ENCODE peak calls at places on chromosomes 7 and 10, in nine cellular contexts. C is HCT116, K is left ventricle myocardium inferior, J is upper lobe of right lung, G is testis, D is A549, Y is PC-3, W is lower lobe of right lung, N is natural killer cell. A is an unnamed sample.

GRCh38 chr7:79781716-79782115 is 328.2 kb upstream of the MAGI2 start:
- DNase-seq in K (no peak), G (no peak), Y (no peak), C (no peak), N (no peak), J (no peak), W (no peak), D (no peak), A (no peak)

GRCh38 chr10:96919785-96920425 is 87.8 kb downstream of the LCOR start:
- DNase-seq in N (no peak), G (no peak), D (no peak), Y (no peak), J (no peak), C (no peak), K (no peak), W (no peak), A (no peak)

GRCh38 chr10:60140681-60141632 is 234.6 kb upstream of the CCDC6 start:
- DNase-seq in N (no peak), D (no peak), K (peak), C (no peak), Y (peak), W (no peak), J (no peak), G (peak), A (peak)

GRCh38 chr10:78778446-78779338 is 290.1 kb upstream of the ZMIZ1 start:
- DNase-seq in D (no peak), C (no peak), J (peak), G (no peak), W (no peak), N (no peak), Y (peak), K (no peak), A (no peak)

GRCh38 chr7:143172354-143172753 is 10.9 kb upstream of the TAS2R39 start:
- DNase-seq in Y (peak), W (peak), K (no peak), D (peak), C (no peak), N (no peak), J (peak), G (peak), A (peak)

GRCh38 chr10:8055420-8056349 is 1.2 kb downstream of the GATA3 start:
- DNase-seq in W (no peak), Y (no peak), D (no peak), C (no peak), G (no peak), K (no peak), N (no peak), J (no peak), A (peak)

GRCh38 chr7:90771281-90771680 is 175.2 kb downstream of the CDK14 start:
- DNase-seq in K (no peak), G (no peak), W (no peak), N (no peak), J (no peak), Y (no peak), C (no peak), D (no peak), A (no peak)

GRCh38 chr7:6133249-6133648 is 102.1 kb downstream of the ANKRD61 start:
- DNase-seq in K (no peak), D (no peak), Y (no peak), W (no peak), G (no peak), C (no peak), N (no peak), J (no peak), A (no peak)

GRCh38 chr7:96591900-96592676 is 117.6 kb downstream of the SEM1 start:
- DNase-seq in G (no peak), C (no peak), J (no peak), W (no peak), D (no peak), N (no peak), Y (peak), K (no peak), A (no peak)

GRCh38 chr10:28087675-28088351 is 88.9 kb upstream of the ODAD2 start:
- DNase-seq in D (no peak), G (no peak), N (no peak), W (no peak), C (no peak), J (no peak), K (no peak), Y (peak), A (peak)

GRCh38 chr7:93332172-93332571 is 100.0 kb downstream of the VPS50 start:
- DNase-seq in N (no peak), G (no peak), W (no peak), D (no peak), C (no peak), Y (no peak), K (no peak), J (no peak), A (no peak)

GRCh38 chr10:79052311-79053080 is 16.3 kb upstream of the ZMIZ1 start:
- DNase-seq in W (peak), J (peak), C (no peak), K (peak), D (peak), Y (peak), N (no peak), G (no peak), A (no peak)

GRCh38 chr7:138871691-138872090 is 73.7 kb upstream of the ATP6V0A4 start:
- DNase-seq in J (no peak), W (no peak), G (no peak), K (no peak), C (no peak), Y (no peak), D (no peak), N (no peak), A (no peak)

GRCh38 chr10:14386202-14386593 is 55.5 kb upstream of the FRMD4A start:
- DNase-seq in Y (peak), D (no peak), C (no peak), G (no peak), J (no peak), N (no peak), K (no peak), W (no peak), A (peak)

GRCh38 chr7:3103614-3104399 is 60.1 kb upstream of the CARD11 start:
- DNase-seq in C (no peak), W (no peak), N (peak), D (no peak), K (no peak), Y (no peak), G (peak), J (no peak), A (no peak)

GRCh38 chr10:35351021-35351420 is 14.7 kb downstream of the CCNY start:
- DNase-seq in D (no peak), G (no peak), J (no peak), Y (no peak), N (no peak), W (no peak), K (no peak), C (no peak), A (no peak)

GRCh38 chr10:15106352-15107013 is 9.3 kb downstream of the RPP38 start:
- DNase-seq in J (peak), G (peak), C (peak), K (peak), D (peak), Y (peak), N (peak), W (peak), A (peak)

GRCh38 chr10:70551971-70552422 is 50.5 kb downstream of the PRF1 start:
- DNase-seq in C (no peak), G (no peak), W (peak), D (no peak), N (no peak), Y (no peak), K (no peak), J (peak), A (no peak)

GRCh38 chr7:156005202-156005821 is 193.0 kb upstream of the SHH start:
- DNase-seq in D (no peak), K (no peak), Y (no peak), G (no peak), J (peak), N (no peak), W (no peak), C (no peak), A (no peak)

GRCh38 chr7:32943654-32944030 is 13.6 kb upstream of the FKBP9 start:
- DNase-seq in J (no peak), G (no peak), C (no peak), W (no peak), N (no peak), K (no peak), D (no peak), Y (no peak), A (no peak)

GRCh38 chr7:135857519-135858274 is 109.1 kb upstream of the FAM180A start:
- DNase-seq in D (no peak), J (no peak), K (no peak), C (no peak), W (no peak), Y (no peak), G (no peak), N (no peak), A (no peak)

GRCh38 chr10:43390791-43391190 is 18.2 kb downstream of the HNRNPF start:
- DNase-seq in Y (peak), G (peak), C (no peak), W (no peak), N (no peak), K (no peak), D (no peak), J (no peak), A (peak)

GRCh38 chr10:21526952-21527633 is 1.6 kb upstream of the SKIDA1 start:
- DNase-seq in Y (peak), G (peak), W (peak), K (peak), J (peak), D (no peak), N (peak), C (no peak), A (peak)

GRCh38 chr7:148882668-148883232 is 1.3 kb downstream of the EZH2 start:
- DNase-seq in J (no peak), C (no peak), G (no peak), N (no peak), W (no peak), K (no peak), D (no peak), Y (peak), A (peak)

GRCh38 chr7:25303380-25304321 is 75.4 kb upstream of the NPVF start:
- DNase-seq in G (no peak), D (no peak), Y (no peak), N (no peak), W (no peak), K (no peak), J (no peak), C (no peak), A (no peak)

GRCh38 chr10:130042386-130042785 is 68.2 kb downstream of the C10orf143 start:
- DNase-seq in K (no peak), W (no peak), G (no peak), D (no peak), C (no peak), Y (no peak), N (no peak), J (peak), A (no peak)

GRCh38 chr10:91194497-91195179 is 25.8 kb upstream of the PCGF5 start:
- DNase-seq in G (no peak), W (no peak), K (no peak), N (no peak), D (no peak), Y (no peak), C (no peak), J (no peak), A (no peak)

GRCh38 chr10:89074120-89074519 is 83.5 kb downstream of the FAS start:
- DNase-seq in N (no peak), J (no peak), K (peak), D (no peak), G (peak), Y (no peak), C (no peak), W (peak), A (no peak)

GRCh38 chr10:88990528-88991160 is at the start of gene FAS:
- DNase-seq in C (peak), D (peak), K (peak), N (peak), Y (peak), G (peak), W (peak), J (peak), A (peak)

GRCh38 chr10:86113501-86113900 is 253.1 kb downstream of the GRID1 start:
- DNase-seq in W (no peak), G (no peak), C (no peak), N (no peak), Y (no peak), K (no peak), D (no peak), J (no peak), A (no peak)

GRCh38 chr10:73209705-73210104 is 37.4 kb downstream of the DNAJC9 start:
- DNase-seq in C (no peak), J (no peak), N (no peak), D (no peak), G (no peak), W (no peak), Y (peak), K (no peak), A (peak)

GRCh38 chr10:11725912-11726311 is 16.3 kb upstream of the ECHDC3 start:
- DNase-seq in J (no peak), Y (no peak), G (no peak), W (no peak), C (no peak), D (no peak), K (no peak), N (no peak), A (no peak)

GRCh38 chr10:3538850-3539531 is 246.0 kb downstream of the KLF6 start:
- DNase-seq in K (no peak), W (no peak), J (no peak), G (no peak), N (no peak), Y (peak), C (no peak), D (no peak), A (peak)

GRCh38 chr7:131111-132094 is 61.0 kb upstream of the FAM20C start:
- DNase-seq in G (peak), J (peak), D (no peak), K (peak), Y (no peak), W (peak), N (no peak), C (no peak), A (no peak)

GRCh38 chr7:130952477-130952876 is 218.5 kb upstream of the KLF14 start:
- DNase-seq in N (no peak), C (no peak), K (no peak), J (no peak), D (no peak), Y (no peak), W (no peak), G (no peak), A (no peak)

GRCh38 chr10:111117528-111118277 is 40.9 kb downstream of the ADRA2A start:
- DNase-seq in D (no peak), Y (no peak), K (no peak), N (no peak), W (no peak), C (no peak), J (peak), G (no peak), A (no peak)

GRCh38 chr10:122525788-122526187 is 34.8 kb upstream of the DMBT1 start:
- DNase-seq in K (no peak), C (peak), D (no peak), W (no peak), Y (peak), N (no peak), J (no peak), G (no peak), A (peak)
- TF ChIP-seq CTCF in K (peak), C (peak), D (peak), W (peak), Y (peak), N (no peak), J (peak), G (peak), A (peak)

GRCh38 chr7:8365499-8366110 is 67.8 kb upstream of the NXPH1 start:
- DNase-seq in N (no peak), C (peak), G (no peak), D (no peak), Y (peak), W (no peak), K (no peak), J (no peak), A (peak)
- TF ChIP-seq CTCF in N (no peak), C (peak), G (peak), D (peak), Y (peak), W (no peak), K (peak), J (no peak), A (peak)

GRCh38 chr7:47581442-47581820 is 480 bp downstream of the TNS3 start:
- DNase-seq in J (peak), N (no peak), W (no peak), C (no peak), D (no peak), K (no peak), Y (peak), G (peak), A (no peak)

GRCh38 chr7:47580175-47580701 is 1.7 kb downstream of the TNS3 start:
- DNase-seq in N (no peak), D (no peak), C (no peak), W (peak), J (no peak), K (no peak), G (peak), Y (peak), A (no peak)

GRCh38 chr7:47582748-47583740 is 1.1 kb upstream of the TNS3 start:
- DNase-seq in J (no peak), C (no peak), G (peak), Y (no peak), W (no peak), K (no peak), D (no peak), N (no peak), A (no peak)

GRCh38 chr7:47580811-47581331 is 1.0 kb downstream of the TNS3 start:
- DNase-seq in N (no peak), K (no peak), W (no peak), Y (peak), D (no peak), J (no peak), G (peak), C (no peak), A (no peak)

DNA sequence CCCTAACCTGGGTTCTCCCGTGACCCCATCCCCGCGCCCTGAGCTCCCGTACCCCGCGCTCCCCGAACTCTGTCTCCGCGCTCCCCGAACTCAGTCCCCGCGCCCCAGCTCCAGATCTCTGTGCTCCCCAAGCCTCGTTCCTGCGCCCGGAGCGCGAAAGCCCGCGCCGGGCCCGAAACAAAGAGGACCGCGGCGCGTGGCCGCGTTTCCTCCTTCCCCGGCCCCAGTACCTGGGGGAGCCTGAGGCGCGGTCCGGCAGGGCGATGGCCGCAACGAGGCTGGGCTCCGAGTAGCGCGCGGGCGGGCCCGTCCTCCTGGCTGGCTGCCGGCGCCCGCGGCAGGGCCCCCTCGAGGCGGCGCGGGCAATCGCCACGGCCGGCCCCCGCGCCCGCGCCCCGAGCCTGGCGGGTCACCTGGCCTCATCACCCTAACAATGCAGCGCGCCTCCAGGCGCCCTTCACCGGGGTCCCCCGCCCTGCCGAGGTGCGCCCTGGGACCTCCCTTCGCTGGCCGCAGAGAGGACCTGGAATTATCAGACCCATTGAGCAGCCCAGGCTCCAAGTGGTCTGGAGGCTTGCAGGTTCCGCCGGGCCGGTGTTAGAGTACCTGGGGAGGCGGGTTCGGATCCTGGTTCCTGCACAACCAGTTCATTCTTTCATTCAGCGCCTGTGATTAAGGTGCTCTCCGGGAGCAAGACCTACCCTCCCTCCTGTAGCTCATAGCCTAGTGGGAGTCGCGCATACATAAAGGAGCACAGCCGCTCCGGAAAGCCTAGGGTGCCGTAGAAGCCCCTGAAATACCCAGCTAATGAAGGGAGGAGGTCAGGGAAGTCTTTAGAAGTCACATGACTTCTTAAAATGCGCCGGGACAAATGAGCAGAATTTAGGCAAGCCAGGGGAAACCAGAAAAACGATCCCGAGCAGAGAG is at the start of gene TNS3:
- DNase-seq in D (no peak), C (no peak), W (peak), J (peak), Y (peak), G (peak), N (no peak), K (peak), A (no peak)
- TF ChIP-seq CTCF in D (peak), C (no peak), W (peak), J (peak), Y (peak), G (no peak), N (no peak), K (peak), A (peak)

GRCh38 chr7:112708236-112708635 is 82.0 kb downstream of the TMEM168 start:
- DNase-seq in N (no peak), Y (no peak), W (no peak), G (no peak), K (no peak), D (no peak), J (no peak), C (no peak), A (peak)
- TF ChIP-seq CTCF in N (no peak), Y (no peak), W (no peak), G (no peak), K (no peak), D (no peak), J (no peak), C (peak), A (no peak)

A was measured in MCF 10A.